ENCODE peak calls at places on chromosomes 13 and 19, in five cellular contexts. One of them, this sample, is unnamed.

GRCh38 chr13:46641274-46642081 is 88.5 kb downstream of the LRCH1 start:
- DNase-seq in body of pancreas: no peak
- DNase-seq in breast epithelium: no peak
- DNase-seq in uterus: peak
- DNase-seq in adrenal gland: no peak
- DNase-seq in this sample: no peak

GRCh38 chr19:6539514-6539913 is 8.7 kb downstream of the TNFSF9 start:
- DNase-seq in adrenal gland: no peak
- DNase-seq in uterus: no peak
- DNase-seq in breast epithelium: no peak
- DNase-seq in body of pancreas: no peak
- DNase-seq in this sample: no peak

GRCh38 chr19:11995174-11995573 is 30.3 kb downstream of the ZNF763 start:
- DNase-seq in breast epithelium: no peak
- DNase-seq in body of pancreas: no peak
- DNase-seq in adrenal gland: no peak
- DNase-seq in uterus: no peak
- DNase-seq in this sample: no peak

GRCh38 chr13:50400035-50400726 is 384.9 kb downstream of the KCNRG start:
- DNase-seq in adrenal gland: peak
- DNase-seq in breast epithelium: no peak
- DNase-seq in body of pancreas: peak
- DNase-seq in uterus: no peak
- DNase-seq in this sample: no peak

GRCh38 chr13:95185851-95186250 is 115.4 kb downstream of the ABCC4 start:
- DNase-seq in body of pancreas: no peak
- DNase-seq in breast epithelium: no peak
- DNase-seq in adrenal gland: no peak
- DNase-seq in uterus: no peak
- DNase-seq in this sample: no peak

GRCh38 chr19:50654882-50655281 is 5.6 kb downstream of the C19orf81 start:
- DNase-seq in breast epithelium: no peak
- DNase-seq in adrenal gland: no peak
- DNase-seq in uterus: no peak
- DNase-seq in body of pancreas: no peak
- DNase-seq in this sample: no peak

GRCh38 chr13:113350938-113351335 is 13.0 kb downstream of the GRTP1 start:
- DNase-seq in uterus: no peak
- DNase-seq in body of pancreas: no peak
- DNase-seq in breast epithelium: no peak
- DNase-seq in adrenal gland: no peak
- DNase-seq in this sample: no peak

GRCh38 chr13:49791214-49791752 is 1.2 kb downstream of the KPNA3 start:
- DNase-seq in body of pancreas: peak
- DNase-seq in breast epithelium: no peak
- DNase-seq in adrenal gland: no peak
- DNase-seq in uterus: no peak
- DNase-seq in this sample: no peak

GRCh38 chr13:28533441-28534166 is 38.7 kb upstream of the FLT1 start:
- DNase-seq in body of pancreas: no peak
- DNase-seq in adrenal gland: no peak
- DNase-seq in breast epithelium: no peak
- DNase-seq in uterus: no peak
- DNase-seq in this sample: no peak

GRCh38 chr19:28039677-28040381 is 1173.1 kb downstream of the UQCRFS1 start:
- DNase-seq in adrenal gland: peak
- DNase-seq in breast epithelium: no peak
- DNase-seq in uterus: no peak
- DNase-seq in body of pancreas: peak
- DNase-seq in this sample: no peak

GRCh38 chr19:52351512-52351911 is 15.5 kb downstream of the ZNF610 start:
- DNase-seq in breast epithelium: no peak
- DNase-seq in uterus: no peak
- DNase-seq in adrenal gland: no peak
- DNase-seq in body of pancreas: no peak
- DNase-seq in this sample: no peak

DNA sequence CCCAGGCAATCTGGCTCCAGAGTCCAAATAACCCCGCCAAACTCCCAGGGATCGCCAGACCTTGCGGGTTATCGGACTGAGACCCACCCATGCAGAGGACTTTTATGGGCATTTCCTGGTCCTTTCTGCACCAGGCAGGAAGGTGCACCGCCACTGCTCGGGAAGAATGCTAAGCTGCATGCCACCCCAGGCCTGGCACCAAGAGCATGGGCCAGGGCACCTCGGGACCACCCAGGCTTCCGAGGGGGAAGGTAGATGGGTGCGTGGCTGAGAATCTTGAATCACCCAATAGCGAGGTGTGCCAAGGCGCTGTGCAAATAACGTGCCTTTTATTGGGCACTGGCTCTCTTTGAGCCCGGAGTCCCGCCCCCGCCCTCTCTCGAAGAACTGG is 422 bp upstream of the ZNF575 start:
- DNase-seq in uterus: no peak
- DNase-seq in body of pancreas: no peak
- DNase-seq in adrenal gland: peak
- DNase-seq in breast epithelium: peak
- DNase-seq in this sample: peak
- TF ChIP-seq POLR2A in uterus: no peak
- TF ChIP-seq POLR2A in body of pancreas: no peak
- TF ChIP-seq POLR2A in adrenal gland: no peak
- TF ChIP-seq POLR2A in breast epithelium: no peak
- TF ChIP-seq POLR2A in this sample: no peak

DNA sequence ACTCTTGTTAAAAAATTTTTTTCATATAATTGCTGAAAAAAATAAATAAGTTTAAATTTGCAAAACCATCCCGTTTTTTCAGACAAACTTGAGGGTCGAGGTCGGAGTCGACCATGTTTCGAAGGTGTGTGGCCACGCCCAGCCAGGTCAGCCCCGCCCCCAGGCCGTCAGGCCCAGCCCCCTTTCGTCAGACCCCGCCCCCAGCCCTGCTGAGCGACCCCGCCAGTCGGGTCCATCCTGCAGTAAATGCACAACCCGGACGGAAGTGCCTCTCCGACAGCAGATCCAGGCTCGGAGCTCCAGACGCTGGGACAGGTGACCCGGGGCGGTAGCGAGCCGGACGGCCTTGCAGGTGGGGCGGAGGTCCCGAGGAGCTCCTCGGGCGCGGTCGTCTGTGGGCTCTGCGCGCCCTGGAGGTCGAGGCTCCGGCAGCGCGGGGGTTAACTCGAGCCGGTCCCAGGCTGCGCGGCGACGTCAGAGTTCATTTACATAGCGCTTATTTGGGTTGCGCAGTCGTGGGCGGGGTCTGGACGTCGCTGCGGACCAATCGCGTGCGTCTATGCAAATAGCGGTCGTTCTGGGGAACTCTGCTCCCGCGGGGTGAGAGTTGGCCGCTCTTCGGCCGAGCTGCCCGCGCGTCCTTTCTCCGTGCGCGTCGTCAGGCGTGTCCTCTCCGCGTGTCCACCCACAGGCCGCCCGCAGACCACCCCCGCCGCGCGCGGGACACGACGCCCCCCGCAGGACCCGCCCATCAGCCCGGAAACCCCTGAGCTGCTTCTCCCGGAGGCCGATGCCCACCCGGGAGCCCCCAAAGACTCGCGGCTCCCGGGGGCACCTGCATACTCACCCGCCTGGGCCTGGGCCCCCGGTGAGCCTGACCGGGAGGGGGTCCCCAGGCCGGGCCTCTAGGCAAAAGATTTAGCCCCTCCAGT is at the start of gene OCEL1:
- DNase-seq in body of pancreas: peak
- DNase-seq in adrenal gland: peak
- DNase-seq in uterus: peak
- DNase-seq in breast epithelium: peak
- DNase-seq in this sample: peak
- TF ChIP-seq POLR2A in body of pancreas: peak
- TF ChIP-seq POLR2A in adrenal gland: peak
- TF ChIP-seq POLR2A in uterus: peak
- TF ChIP-seq POLR2A in breast epithelium: no peak
- TF ChIP-seq POLR2A in this sample: peak

GRCh38 chr19:17020823-17021222 is 5.8 kb downstream of the CPAMD8 start:
- DNase-seq in uterus: no peak
- DNase-seq in body of pancreas: no peak
- DNase-seq in breast epithelium: no peak
- DNase-seq in adrenal gland: no peak
- DNase-seq in this sample: no peak

GRCh38 chr19:17023805-17024204 is 2.8 kb downstream of the CPAMD8 start:
- DNase-seq in uterus: no peak
- DNase-seq in adrenal gland: no peak
- DNase-seq in body of pancreas: no peak
- DNase-seq in breast epithelium: no peak
- DNase-seq in this sample: no peak

GRCh38 chr19:17020380-17020779 is 6.2 kb downstream of the CPAMD8 start:
- DNase-seq in uterus: no peak
- DNase-seq in body of pancreas: no peak
- DNase-seq in breast epithelium: no peak
- DNase-seq in adrenal gland: peak
- DNase-seq in this sample: no peak

GRCh38 chr19:17021793-17022590 is 4.6 kb downstream of the CPAMD8 start:
- DNase-seq in adrenal gland: no peak
- DNase-seq in uterus: no peak
- DNase-seq in breast epithelium: peak
- DNase-seq in body of pancreas: no peak
- DNase-seq in this sample: no peak

GRCh38 chr19:17021328-17021727 is 5.3 kb downstream of the CPAMD8 start:
- DNase-seq in adrenal gland: no peak
- DNase-seq in breast epithelium: no peak
- DNase-seq in body of pancreas: no peak
- DNase-seq in uterus: no peak
- DNase-seq in this sample: no peak
- TF ChIP-seq POLR2A in adrenal gland: no peak
- TF ChIP-seq POLR2A in breast epithelium: no peak
- TF ChIP-seq POLR2A in body of pancreas: no peak
- TF ChIP-seq POLR2A in uterus: no peak
- TF ChIP-seq POLR2A in this sample: no peak

DNA sequence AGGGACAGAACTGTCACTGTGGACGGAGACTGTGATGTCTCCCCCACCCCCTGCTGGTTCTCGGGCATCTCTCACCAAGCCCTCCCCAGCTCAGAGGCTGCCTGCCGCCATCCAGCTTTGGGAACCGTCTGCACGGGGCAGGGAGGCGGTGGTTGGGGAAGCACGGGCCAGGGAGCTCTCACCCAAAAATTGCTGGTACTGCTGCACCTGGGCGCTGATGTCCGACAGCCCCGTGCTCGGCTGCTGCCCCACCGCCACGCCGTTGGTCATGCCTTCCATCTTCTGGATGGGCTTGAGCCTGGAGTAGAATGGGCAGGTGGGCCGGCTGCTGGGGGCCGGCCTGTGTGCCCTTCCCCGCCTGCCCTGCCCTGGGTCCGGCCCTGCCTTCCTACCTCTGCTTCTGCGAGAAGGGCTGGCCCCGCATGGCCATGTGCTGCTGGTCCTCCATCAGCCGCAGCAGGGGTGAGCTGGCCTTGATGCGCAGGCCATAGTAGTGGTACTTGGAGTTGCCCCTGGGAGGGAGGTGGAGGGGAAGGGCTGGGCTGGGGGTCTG is 16.1 kb downstream of the DCAF15 start:
- DNase-seq in adrenal gland: no peak
- DNase-seq in body of pancreas: no peak
- DNase-seq in breast epithelium: no peak
- DNase-seq in uterus: no peak
- DNase-seq in this sample: no peak
- TF ChIP-seq POLR2A in adrenal gland: no peak
- TF ChIP-seq POLR2A in body of pancreas: no peak
- TF ChIP-seq POLR2A in breast epithelium: no peak
- TF ChIP-seq POLR2A in uterus: no peak
- TF ChIP-seq POLR2A in this sample: no peak

DNA sequence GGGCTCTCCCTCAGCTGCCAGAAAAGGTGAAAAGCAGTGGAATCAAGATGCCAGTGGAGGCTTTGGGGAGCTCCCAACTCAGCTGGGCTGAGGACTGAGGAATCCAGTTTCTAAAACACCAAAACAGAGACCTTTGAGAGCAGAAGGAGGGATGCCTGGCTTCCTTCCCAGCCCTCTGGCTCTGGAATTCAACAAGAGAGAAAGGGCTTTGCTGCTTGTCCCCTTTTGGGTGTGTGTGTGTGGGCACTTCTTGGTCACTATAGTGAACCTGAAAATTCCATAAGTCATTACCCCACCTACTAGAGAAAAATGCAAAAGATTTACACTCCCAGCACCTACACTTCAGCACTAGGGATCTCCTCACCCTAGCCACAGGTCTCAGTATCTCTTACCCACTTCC is 30.3 kb upstream of the CYP2B6 start:
- DNase-seq in uterus: no peak
- DNase-seq in breast epithelium: no peak
- DNase-seq in body of pancreas: no peak
- DNase-seq in adrenal gland: no peak
- DNase-seq in this sample: no peak
- TF ChIP-seq POLR2A in uterus: no peak
- TF ChIP-seq POLR2A in breast epithelium: no peak
- TF ChIP-seq POLR2A in body of pancreas: no peak
- TF ChIP-seq POLR2A in adrenal gland: no peak
- TF ChIP-seq POLR2A in this sample: no peak

This sample was measured in H54.